ENCODE peak calls at places on chromosome 1, in six cellular contexts. R is breast epithelium; J is CD8-positive, alpha-beta memory T cell; I is kidney; D is DND-41; X is thoracic aorta. Q is an unnamed sample.

GRCh38 chr1:145960468-145961108 is 2.8 kb upstream of the LIX1L start:
- DNase-seq in J (peak; percentile 59), I (peak; percentile 94), R (peak; percentile 69), X (peak; percentile 33), D (peak; percentile 81), Q (no peak)

GRCh38 chr1:16155537-16156410 is at the start of gene EPHA2:
- DNase-seq in X (peak; percentile 82), I (peak; percentile 97), R (peak; percentile 85), D (no peak), J (no peak), Q (peak; percentile 29)

GRCh38 chr1:243393093-243393492 is 137.3 kb downstream of the SDCCAG8 start:
- DNase-seq in J (no peak), R (no peak), I (peak; percentile 50), D (no peak), X (no peak), Q (no peak)

GRCh38 chr1:161506336-161507223 is 1.3 kb downstream of the FCGR2A start:
- DNase-seq in D (no peak), X (no peak), R (no peak), J (no peak), I (no peak), Q (no peak)

GRCh38 chr1:201639391-201639790 is 100.5 kb downstream of the NAV1 start:
- DNase-seq in D (no peak), I (peak; percentile 44), J (no peak), X (no peak), R (no peak), Q (no peak)

GRCh38 chr1:88731475-88731874 is 47.4 kb downstream of the PKN2 start:
- DNase-seq in D (no peak), J (no peak), I (no peak), R (no peak), X (no peak), Q (no peak)

GRCh38 chr1:204466416-204467405 is 27.9 kb downstream of the PIK3C2B start:
- DNase-seq in D (no peak), X (no peak), R (no peak), I (no peak), J (no peak), Q (no peak)

GRCh38 chr1:202287196-202287595 is 54.5 kb downstream of the UBE2T start:
- DNase-seq in X (no peak), I (no peak), R (no peak), J (no peak), D (no peak), Q (no peak)

GRCh38 chr1:112956503-112957132 is 622 bp upstream of the SLC16A1 start:
- DNase-seq in I (peak; percentile 77), J (peak; percentile 18), D (peak; percentile 54), R (no peak), X (no peak), Q (no peak)

GRCh38 chr1:42931911-42932422 is 26.7 kb downstream of the SLC2A1 start:
- DNase-seq in I (peak; percentile 97), R (peak; percentile 72), D (peak; percentile 88), X (no peak), J (peak; percentile 74), Q (peak; percentile 47)

GRCh38 chr1:206809504-206810084 is 37.3 kb upstream of the IL10 start:
- DNase-seq in I (no peak), D (peak; percentile 39), X (no peak), R (no peak), J (no peak), Q (no peak)

GRCh38 chr1:198165927-198166647 is 9.3 kb downstream of the NEK7 start:
- DNase-seq in I (no peak), D (peak; percentile 39), R (no peak), J (no peak), X (no peak), Q (no peak)

GRCh38 chr1:86258106-86258505 is 101.5 kb upstream of the COL24A1 start:
- DNase-seq in I (no peak), D (no peak), X (no peak), J (no peak), R (no peak), Q (no peak)

GRCh38 chr1:150981177-150981804 is 801 bp upstream of the ANXA9 start:
- DNase-seq in R (no peak), D (peak; percentile 64), I (no peak), X (no peak), J (no peak), Q (no peak)

GRCh38 chr1:226523646-226524406 is 24.7 kb upstream of the STUM start:
- DNase-seq in I (no peak), X (no peak), J (no peak), R (no peak), D (no peak), Q (no peak)

GRCh38 chr1:184910596-184910995 is 63.7 kb downstream of the NIBAN1 start:
- DNase-seq in X (peak; percentile 64), R (no peak), D (no peak), J (no peak), I (no peak), Q (no peak)

GRCh38 chr1:91725961-91726704 is 159.8 kb downstream of the TGFBR3 start:
- DNase-seq in I (no peak), J (no peak), X (peak; percentile 11), D (no peak), R (no peak), Q (no peak)

GRCh38 chr1:182604128-182604834 is at the start of gene RGS16:
- DNase-seq in I (peak; percentile 98), R (peak; percentile 90), X (peak; percentile 82), D (peak; percentile 97), J (peak; percentile 84), Q (peak; percentile 77)

GRCh38 chr1:236148471-236148847 is 6.1 kb downstream of the GPR137B start:
- DNase-seq in I (no peak), D (no peak), R (no peak), J (no peak), X (no peak), Q (no peak)

GRCh38 chr1:218376722-218377121 is 31.6 kb downstream of the TGFB2 start:
- DNase-seq in R (no peak), X (no peak), D (no peak), I (no peak), J (no peak), Q (no peak)

GRCh38 chr1:156246762-156247459 is 945 bp downstream of the PAQR6 start:
- DNase-seq in I (no peak), D (no peak), J (no peak), R (no peak), X (no peak), Q (no peak)

GRCh38 chr1:226548281-226549093 is at the start of gene STUM:
- DNase-seq in J (no peak), D (no peak), R (no peak), X (no peak), I (peak; percentile 70), Q (no peak)

DNA sequence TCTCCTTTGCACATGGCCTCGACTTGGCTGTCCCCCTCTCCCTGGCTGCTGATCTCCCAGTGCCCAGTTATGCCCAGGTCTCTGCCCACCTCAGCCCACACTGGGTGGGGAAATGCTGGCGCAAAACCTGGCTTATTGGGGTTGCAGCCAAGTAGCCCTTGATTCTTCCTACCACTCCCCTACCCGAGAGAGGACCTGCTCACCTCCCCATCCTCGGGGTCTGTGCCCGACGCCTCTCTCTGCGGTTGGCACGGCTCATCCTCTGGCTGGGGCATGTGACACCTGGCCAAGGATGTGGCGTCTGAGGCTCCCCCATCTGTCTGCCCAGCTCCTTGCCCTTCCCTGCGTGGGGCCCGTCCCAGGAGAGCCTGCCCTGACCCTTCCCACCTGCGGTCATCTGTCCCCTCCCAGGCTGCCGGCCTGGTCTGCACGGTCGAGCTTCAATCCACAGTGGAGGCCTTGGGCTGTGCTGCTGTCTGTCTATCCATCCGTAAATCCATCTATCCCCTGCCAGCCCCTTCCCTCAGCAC is 6.5 kb upstream of the PEX10 start:
- DNase-seq in R (no peak), J (no peak), X (no peak), I (no peak), D (no peak), Q (no peak)
- H3K4me3 ChIP-seq in R (no peak overlapping the region), J (no peak overlapping the region), X (no peak overlapping the region), I (no peak overlapping the region), D (no peak overlapping the region), Q (no peak overlapping the region)

DNA sequence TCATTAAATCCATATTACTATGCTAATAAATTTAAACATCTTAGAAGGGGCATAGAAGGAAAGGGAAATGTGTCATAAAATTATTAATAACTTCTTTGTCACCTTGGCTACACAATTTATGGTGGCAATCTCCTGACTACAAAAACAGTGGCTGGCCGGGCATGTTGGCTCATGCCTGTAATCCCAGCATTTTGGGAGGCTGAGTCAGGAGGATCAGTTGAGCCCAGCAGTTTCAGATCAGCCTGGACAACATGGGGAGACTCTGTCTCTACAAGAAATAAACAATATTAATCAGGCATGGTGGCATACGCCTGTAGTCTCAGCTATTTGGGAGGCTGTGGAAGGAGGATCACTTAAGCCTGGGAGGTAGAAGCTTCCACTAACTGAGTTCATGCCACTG is 94.5 kb downstream of the KCNK1 start:
- DNase-seq in J (no peak), X (no peak), R (no peak), I (no peak), D (no peak), Q (no peak)
- H3K27ac ChIP-seq in J (no peak overlapping the region), X (no peak overlapping the region), R (no peak overlapping the region), I (no peak overlapping the region), D (no peak overlapping the region), Q (peak overlapping the region; percentile 83)

GRCh38 chr1:116254776-116255175 is 118.3 kb upstream of the ATP1A1 start:
- DNase-seq in D (no peak), X (no peak), R (no peak), I (no peak), J (no peak), Q (no peak)

GRCh38 chr1:116258668-116259419 is 114.2 kb upstream of the ATP1A1 start:
- DNase-seq in J (no peak), R (no peak), D (no peak), I (no peak), X (no peak), Q (no peak)

GRCh38 chr1:116255933-116256649 is 117.0 kb upstream of the ATP1A1 start:
- DNase-seq in R (no peak), I (no peak), X (no peak), D (no peak), J (no peak), Q (no peak)

GRCh38 chr1:116255486-116255885 is 117.6 kb upstream of the ATP1A1 start:
- DNase-seq in D (no peak), I (no peak), X (no peak), J (no peak), R (no peak), Q (no peak)

GRCh38 chr1:116256875-116257823 is 115.9 kb upstream of the ATP1A1 start:
- DNase-seq in R (no peak), I (no peak), J (no peak), D (no peak), X (no peak), Q (no peak)
- H3K4me1 ChIP-seq in R (no peaks in the 10 kb centered on the region), I (no peaks in the 10 kb centered on the region), J (no peaks in the 10 kb centered on the region), D (no peaks in the 10 kb centered on the region), X (no peaks in the 10 kb centered on the region), Q (peaks cover 11% of the 10 kb centered on the region)

DNA sequence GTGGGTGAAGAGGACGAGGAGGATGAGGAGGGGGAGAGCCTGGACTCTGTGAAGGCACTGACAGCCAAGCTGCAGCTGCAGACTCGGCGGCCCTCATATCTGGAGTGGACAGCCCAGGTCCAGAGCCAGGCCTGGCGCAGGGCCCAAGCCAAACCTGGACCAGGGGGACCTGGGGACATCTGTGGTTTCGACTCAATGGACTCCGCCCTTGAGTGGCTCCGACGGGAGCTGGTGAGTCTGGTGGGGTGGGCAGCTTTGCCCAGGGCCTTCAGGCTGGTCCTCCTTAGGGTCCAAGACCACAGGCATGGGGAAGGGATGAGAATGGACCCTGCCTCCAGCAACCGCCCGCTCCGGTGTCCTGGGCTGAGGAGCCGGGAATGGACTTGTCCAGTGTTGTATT is 430 bp downstream of the FAM167B start:
- DNase-seq in J (no peak), X (no peak), I (peak; percentile 83), D (no peak), R (no peak), Q (no peak)
- H3K4me3 ChIP-seq in J (peak overlapping the region; percentile 60), X (no peak overlapping the region), I (peak overlapping the region; percentile 12), D (no peak overlapping the region), R (no peak overlapping the region), Q (no peak overlapping the region)